ENCODE peak calls at places on chromosomes 16 and 17, in four cellular contexts. V is GF-D8; G is NCI-H1105; F is effector memory CD8-positive, alpha-beta T cell. D is an unnamed sample.

GRCh38 chr16:28292731-28293588 is 635 bp downstream of the SBK1 start:
- DNase-seq in V (no peak), G (peak; percentile 79), F (no peak), D (no peak)

GRCh38 chr16:24671455-24671954 is 57.9 kb upstream of the TNRC6A start:
- DNase-seq in V (no peak), G (no peak), F (no peak), D (no peak)

GRCh38 chr17:29645516-29646051 is 22.9 kb upstream of the CORO6 start:
- DNase-seq in V (peak; percentile 41), G (no peak), F (no peak), D (peak; percentile 92)

GRCh38 chr17:13883659-13884058 is 185.6 kb upstream of the COX10 start:
- DNase-seq in V (no peak), G (no peak), F (no peak), D (no peak)

GRCh38 chr16:26816885-26817571 is 249.7 kb upstream of the C16orf82 start:
- DNase-seq in V (no peak), G (no peak), F (no peak), D (peak; percentile 89)

GRCh38 chr17:35299108-35299507 is 56.2 kb downstream of the SLFN5 start:
- DNase-seq in V (no peak), G (no peak), F (no peak), D (no peak)

GRCh38 chr17:35790826-35791225 is 4.6 kb downstream of the MMP28 start:
- DNase-seq in V (no peak), G (no peak), F (no peak), D (no peak)

GRCh38 chr16:719815-720506 is 985 bp upstream of the ANTKMT start:
- DNase-seq in V (no peak), G (no peak), F (no peak), D (no peak)

GRCh38 chr16:83215417-83216001 is 588.7 kb downstream of the CDH13 start:
- DNase-seq in V (no peak), G (no peak), F (peak; percentile 56), D (peak; percentile 61)

GRCh38 chr17:17415006-17415405 is 61.8 kb upstream of the MED9 start:
- DNase-seq in V (no peak), G (no peak), F (no peak), D (no peak)

GRCh38 chr16:14056970-14057369 is 14.1 kb upstream of the MRTFB start:
- DNase-seq in V (no peak), G (no peak), F (no peak), D (peak; percentile 57)

GRCh38 chr16:54431997-54432367 is 145.4 kb upstream of the IRX3 start:
- DNase-seq in V (no peak), G (no peak), F (no peak), D (no peak)

GRCh38 chr17:4334332-4334731 is 32.1 kb downstream of the UBE2G1 start:
- DNase-seq in V (no peak), G (no peak), F (no peak), D (no peak)

GRCh38 chr17:13222931-13223330 is 205.1 kb upstream of the ELAC2 start:
- DNase-seq in V (no peak), G (peak; percentile 99), F (no peak), D (no peak)

GRCh38 chr17:32341141-32341856 is 674 bp downstream of the C17orf75 start:
- DNase-seq in V (no peak), G (peak; percentile 8), F (peak; percentile 46), D (peak; percentile 43)

GRCh38 chr17:9729034-9729650 is 62.2 kb downstream of the DHRS7C start:
- DNase-seq in V (no peak), G (peak; percentile 10), F (peak; percentile 7), D (peak; percentile 75)

GRCh38 chr17:79189264-79189663 is 114.6 kb downstream of the ENGASE start:
- DNase-seq in V (no peak), G (no peak), F (no peak), D (no peak)

GRCh38 chr17:80116276-80116922 is 15.0 kb downstream of the GAA start:
- DNase-seq in V (no peak), G (no peak), F (no peak), D (no peak)

GRCh38 chr17:48605991-48606891 is 1.5 kb upstream of the HOXB6 start:
- DNase-seq in V (no peak), G (no peak), F (no peak), D (no peak)

GRCh38 chr17:50534222-50534978 is 1.9 kb downstream of the EPN3 start:
- DNase-seq in V (no peak), G (no peak), F (no peak), D (no peak)

GRCh38 chr17:76781056-76781982 is 43.4 kb downstream of the MFSD11 start:
- DNase-seq in V (no peak), G (no peak), F (no peak), D (peak; percentile 23)

GRCh38 chr16:69562818-69563217 is 2.9 kb upstream of the NFAT5 start:
- DNase-seq in V (no peak), G (no peak), F (no peak), D (no peak)

GRCh38 chr17:7403043-7403901 is 625 bp downstream of the TMEM256 start:
- DNase-seq in V (no peak), G (peak; percentile 85), F (no peak), D (peak; percentile 13)

GRCh38 chr16:4075534-4075933 is 40.7 kb downstream of the ADCY9 start:
- DNase-seq in V (no peak), G (no peak), F (no peak), D (no peak)

GRCh38 chr16:67245189-67245585 is 2.1 kb downstream of the FHOD1 start:
- DNase-seq in V (no peak), G (no peak), F (no peak), D (no peak)

GRCh38 chr17:40089085-40089895 is 11.1 kb downstream of the NR1D1 start:
- DNase-seq in V (no peak), G (no peak), F (no peak), D (no peak)

GRCh38 chr17:41647940-41648410 is 23.6 kb upstream of the KRT17 start:
- DNase-seq in V (peak; percentile 13), G (peak; percentile 71), F (peak; percentile 88), D (peak; percentile 67)

GRCh38 chr17:59388070-59388556 is 56.7 kb downstream of the YPEL2 start:
- DNase-seq in V (no peak), G (no peak), F (no peak), D (no peak)

GRCh38 chr17:44965491-44966234 is 2.4 kb downstream of the C1QL1 start:
- DNase-seq in V (peak; percentile 8), G (no peak), F (no peak), D (no peak)

GRCh38 chr17:64706224-64707076 is 44.3 kb upstream of the SMURF2 start:
- DNase-seq in V (no peak), G (no peak), F (no peak), D (no peak)

GRCh38 chr17:64009571-64010402 is 10.6 kb downstream of the ICAM2 start:
- DNase-seq in V (no peak), G (no peak), F (no peak), D (peak; percentile 46)

GRCh38 chr17:71273451-71273850 is 847.4 kb upstream of the SOX9 start:
- DNase-seq in V (no peak), G (no peak), F (no peak), D (no peak)

GRCh38 chr17:44206825-44207155 is 7.1 kb upstream of the ATXN7L3 start:
- DNase-seq in V (no peak), G (no peak), F (no peak), D (no peak)

GRCh38 chr17:292016-292415 is 60.6 kb downstream of the RPH3AL start:
- DNase-seq in V (no peak), G (no peak), F (no peak), D (no peak)

GRCh38 chr17:2025220-2025621 is at the start of gene RTN4RL1:
- DNase-seq in V (no peak), G (peak; percentile 29), F (peak; percentile 56), D (peak; percentile 33)

GRCh38 chr17:44417553-44417952 is 28.1 kb upstream of the ITGA2B start:
- DNase-seq in V (no peak), G (no peak), F (no peak), D (peak; percentile 75)

GRCh38 chr16:21203155-21203797 is 8.1 kb downstream of the ZP2 start:
- DNase-seq in V (no peak), G (no peak), F (no peak), D (no peak)

GRCh38 chr16:85984947-85985451 is 86.0 kb downstream of the IRF8 start:
- DNase-seq in V (no peak), G (no peak), F (no peak), D (no peak)

GRCh38 chr16:89575247-89576172 is at the start of gene CPNE7:
- DNase-seq in V (no peak), G (no peak), F (no peak), D (no peak)